ENCODE peak calls at places on chromosomes 13 and 19, in four cellular contexts. Z is GM12878, A is H1, Y is HepG2. V is an unnamed sample. For H3K9me3, the result is how much of the 10 kb centered on the place peaks cover.

GRCh38 chr19:10329555-10329954 is 3.8 kb downstream of the RAVER1 start:
- DNase-seq in Z (no peak), A (no peak), Y (no peak), V (no peak)

GRCh38 chr13:48210178-48210577 is 22.8 kb upstream of the ITM2B start:
- DNase-seq in Z (no peak), A (no peak), Y (no peak), V (no peak)

GRCh38 chr13:89803839-89804238 is 1543.6 kb upstream of the MIR17HG start:
- DNase-seq in Z (no peak), A (no peak), Y (no peak), V (no peak)

GRCh38 chr13:107669356-107669755 is 546.0 kb downstream of the LIG4 start:
- DNase-seq in Z (no peak), A (no peak), Y (no peak), V (no peak)

GRCh38 chr13:28181413-28181812 is 43.1 kb downstream of the PAN3 start:
- DNase-seq in Z (no peak), A (no peak), Y (no peak), V (no peak)

GRCh38 chr19:13744179-13744578 is 20.1 kb upstream of the MRI1 start:
- DNase-seq in Z (no peak), A (no peak), Y (no peak), V (no peak)

GRCh38 chr13:34507630-34508029 is 434.4 kb upstream of the NBEA start:
- DNase-seq in Z (no peak), A (no peak), Y (no peak), V (no peak)

GRCh38 chr19:55478364-55478763 is 1.9 kb downstream of the ZNF628 start:
- DNase-seq in Z (no peak), A (no peak), Y (no peak), V (no peak)

GRCh38 chr19:16369664-16370576 is 45.3 kb downstream of the KLF2 start:
- DNase-seq in Z (no peak), A (no peak), Y (no peak), V (no peak)

GRCh38 chr13:105914637-105915036 is 620.8 kb downstream of the EFNB2 start:
- DNase-seq in Z (no peak), A (no peak), Y (no peak), V (no peak)

GRCh38 chr19:54172764-54173699 is at the start of gene TMC4:
- DNase-seq in Z (no peak), A (peak), Y (no peak), V (no peak)

GRCh38 chr19:18049390-18049789 is 37.3 kb downstream of the IL12RB1 start:
- DNase-seq in Z (no peak), A (no peak), Y (no peak), V (no peak)

GRCh38 chr19:16895467-16896097 is 6.8 kb downstream of the F2RL3 start:
- DNase-seq in Z (no peak), A (no peak), Y (no peak), V (no peak)

GRCh38 chr13:65264066-65264465 is 1966.1 kb downstream of the PCDH9 start:
- DNase-seq in Z (no peak), A (no peak), Y (no peak), V (no peak)

GRCh38 chr19:7917292-7918061 is 2.7 kb upstream of the SNAPC2 start:
- DNase-seq in Z (no peak), A (peak), Y (no peak), V (no peak)

GRCh38 chr19:17847538-17848366 is at the start of gene JAK3:
- DNase-seq in Z (peak), A (peak), Y (peak), V (no peak)

GRCh38 chr13:21458816-21459701 is at the start of gene ZDHHC20:
- DNase-seq in Z (no peak), A (peak), Y (peak), V (no peak)

GRCh38 chr13:53150568-53150967 is 122.0 kb downstream of the OLFM4 start:
- DNase-seq in Z (no peak), A (no peak), Y (no peak), V (no peak)

GRCh38 chr13:113410472-113411201 is 42.7 kb downstream of the ADPRHL1 start:
- DNase-seq in Z (no peak), A (no peak), Y (peak), V (no peak)

DNA sequence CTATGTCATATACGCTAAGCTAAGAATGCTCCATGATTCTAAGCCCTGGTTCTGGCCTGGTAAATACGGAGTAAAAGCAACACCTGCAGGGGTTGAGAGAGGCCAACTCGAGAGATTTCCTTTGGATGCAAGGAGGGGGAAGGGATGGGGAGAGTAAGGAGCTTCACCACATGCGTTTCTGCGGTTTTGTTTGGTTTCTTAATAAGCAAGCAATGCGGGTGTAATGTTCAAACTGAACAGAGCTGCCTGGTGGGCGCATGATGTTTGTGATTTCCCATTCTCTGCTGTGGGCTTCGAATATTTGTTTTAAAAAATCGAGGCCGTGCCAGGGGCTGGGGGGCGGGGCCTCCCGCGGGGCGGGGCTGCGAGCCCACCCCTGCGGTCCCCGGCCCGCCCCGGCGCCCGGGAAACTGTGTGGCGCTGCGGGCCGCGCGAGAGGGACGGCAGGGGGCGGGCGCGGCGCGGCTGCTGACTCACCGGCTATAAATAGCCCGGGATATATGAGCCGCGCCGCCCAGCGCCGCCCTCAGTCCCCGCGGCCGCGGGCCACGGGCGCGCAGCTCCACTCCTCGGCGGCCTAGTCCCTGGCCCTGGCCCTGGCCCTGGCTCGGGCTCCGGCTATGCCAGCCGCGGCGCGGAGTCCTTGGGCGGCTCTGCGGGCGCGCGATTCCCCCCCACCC is 5.1 kb downstream of the BBC3 start:
- DNase-seq in Z (no peak), A (peak), Y (peak), V (peak)
- H3K4me3 ChIP-seq in Z (peak), A (peak), Y (peak), V (peak)

GRCh38 chr19:36963262-36963661 is 47.1 kb downstream of the ZNF568 start:
- DNase-seq in Z (no peak), A (no peak), Y (no peak), V (no peak)
- H3K9me3 ChIP-seq in Z (under half), A (half or more), Y (half or more), V (under half)

DNA sequence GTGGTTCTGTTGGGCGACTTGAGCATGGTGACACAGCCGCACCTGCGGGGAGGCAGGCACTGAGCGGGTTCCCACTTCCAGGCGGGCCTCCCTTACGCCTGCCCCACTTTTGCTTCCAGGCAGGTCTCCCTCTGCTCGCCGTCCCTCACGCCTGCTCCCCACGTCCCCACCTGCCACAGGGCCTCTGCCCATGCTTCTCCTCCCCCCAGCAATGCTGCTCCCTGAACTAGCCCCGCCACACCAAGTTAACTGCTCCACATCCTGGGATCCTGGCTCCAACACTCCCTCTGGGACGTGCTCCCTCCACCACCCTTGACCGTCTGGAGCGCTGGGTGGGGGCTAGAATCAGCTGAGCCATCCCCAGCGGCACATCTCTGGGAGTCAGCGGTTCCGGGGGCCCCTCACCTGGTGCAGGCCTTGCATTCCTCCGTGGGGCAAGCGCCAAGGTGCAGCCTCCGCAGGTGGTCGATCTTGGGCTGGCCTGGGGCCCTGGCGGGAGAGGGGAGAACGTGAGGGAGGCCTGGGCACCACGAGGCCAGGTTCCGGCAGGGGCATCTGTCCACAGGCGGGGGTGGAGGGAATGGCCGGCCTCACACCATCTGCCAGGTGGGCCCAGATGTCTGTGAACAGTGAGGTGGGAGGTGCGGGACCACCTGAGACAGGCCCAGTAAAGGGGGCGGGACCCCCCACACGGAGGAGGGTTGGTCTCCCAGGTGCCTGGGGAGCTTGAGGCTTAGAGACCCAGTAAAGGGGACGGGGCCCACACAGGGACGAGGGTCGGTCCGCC is 9.2 kb downstream of the CFD start:
- DNase-seq in Z (no peak), A (no peak), Y (no peak), V (no peak)
- TF ChIP-seq SUZ12 in Z (no peak), A (no peak), Y (no peak), V (no peak)

DNA sequence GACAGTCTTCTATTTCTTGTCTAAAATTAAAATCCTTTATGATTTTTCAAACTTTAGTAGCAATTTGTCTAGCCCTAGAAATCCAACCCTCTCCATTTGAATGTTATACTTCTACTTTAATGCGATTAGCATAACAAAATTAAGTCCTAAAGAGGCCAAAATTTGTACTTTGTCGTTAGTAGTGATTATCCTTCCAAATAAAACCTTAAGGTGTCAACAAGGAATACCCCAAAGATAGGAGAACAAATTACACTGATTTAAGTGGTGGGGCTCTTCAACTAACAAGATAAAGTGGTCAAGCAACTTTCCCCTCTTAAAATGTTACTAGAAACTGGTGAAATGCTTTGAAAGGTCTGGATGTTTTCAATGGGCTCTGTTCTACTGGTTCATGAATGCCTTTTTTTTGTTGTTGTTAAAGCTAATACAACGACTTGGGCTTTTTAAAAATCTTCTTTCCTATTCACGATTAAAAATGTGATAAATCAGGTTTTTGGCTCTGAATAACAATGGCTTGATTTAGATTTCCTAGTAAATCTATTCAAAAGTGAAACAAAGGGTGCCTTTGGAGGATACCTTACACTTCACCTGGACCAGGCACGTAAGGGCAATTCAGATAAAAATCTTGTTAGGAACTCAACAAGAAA is 3.3 kb downstream of the SOX21 start:
- DNase-seq in Z (no peak), A (no peak), Y (no peak), V (no peak)
- H3K4me3 ChIP-seq in Z (no peak), A (peak), Y (no peak), V (peak)

GRCh38 chr19:58227964-58228583 is 640 bp upstream of the ZNF544 start:
- DNase-seq in Z (no peak), A (no peak), Y (no peak), V (no peak)
- H3K9me3 ChIP-seq in Z (under half), A (under half), Y (under half), V (under half)

V was measured in NT2/D1.